ENCODE peak calls at places on chromosome 20, in eight cellular contexts. E is activated gamma-delta T cell; C is COR-L47; Z is naive thymus-derived CD8-positive, alpha-beta T cell; F is HFF-Myc; Q is NCI-H510A; K is fibroblast of the conjunctiva; H is HTR-8/SVneo. D is an unnamed sample.

GRCh38 chr20:45899041-45899835 is 8.1 kb downstream of the CTSA start:
- DNase-seq in E (no peak), C (no peak), Z (no peak), F (no peak), Q (no peak), K (no peak), H (no peak), D (no peak)

GRCh38 chr20:1820137-1821074 is 74.8 kb upstream of the SIRPA start:
- DNase-seq in E (no peak), C (no peak), Z (no peak), F (no peak), Q (no peak), K (no peak), H (no peak), D (no peak)

GRCh38 chr20:48621256-48622078 is 206.3 kb downstream of the PREX1 start:
- DNase-seq in E (no peak), C (no peak), Z (no peak), F (no peak), Q (no peak), K (no peak), H (peak), D (no peak)

GRCh38 chr20:19935842-19936241 is 81.3 kb upstream of the NAA20 start:
- DNase-seq in E (no peak), C (no peak), Z (no peak), F (no peak), Q (peak), K (no peak), H (no peak), D (no peak)

GRCh38 chr20:54208492-54209044 is 681 bp downstream of the PFDN4 start:
- DNase-seq in E (no peak), C (no peak), Z (no peak), F (no peak), Q (no peak), K (no peak), H (peak), D (no peak)

GRCh38 chr20:10536531-10536930 is 101.4 kb downstream of the SLX4IP start:
- DNase-seq in E (no peak), C (peak), Z (no peak), F (no peak), Q (no peak), K (no peak), H (no peak), D (no peak)

GRCh38 chr20:34222208-34222607 is 19.0 kb upstream of the ASIP start:
- DNase-seq in E (no peak), C (no peak), Z (no peak), F (peak), Q (no peak), K (peak), H (peak), D (no peak)

GRCh38 chr20:2658414-2659354 is 5.3 kb downstream of the IDH3B start:
- DNase-seq in E (no peak), C (no peak), Z (no peak), F (peak), Q (no peak), K (no peak), H (no peak), D (no peak)

GRCh38 chr20:47956261-47956995 is 171.1 kb upstream of the SULF2 start:
- DNase-seq in E (no peak), C (no peak), Z (no peak), F (no peak), Q (no peak), K (no peak), H (no peak), D (no peak)

GRCh38 chr20:2692036-2692885 is at the start of gene EBF4:
- DNase-seq in E (peak), C (no peak), Z (no peak), F (no peak), Q (peak), K (no peak), H (peak), D (no peak)

GRCh38 chr20:25504366-25505135 is 80.8 kb downstream of the NINL start:
- DNase-seq in E (no peak), C (no peak), Z (no peak), F (no peak), Q (no peak), K (no peak), H (no peak), D (no peak)

GRCh38 chr20:17469631-17470030 is 61.5 kb downstream of the BFSP1 start:
- DNase-seq in E (no peak), C (no peak), Z (no peak), F (no peak), Q (no peak), K (no peak), H (no peak), D (no peak)

GRCh38 chr20:37901667-37902503 is 1.0 kb upstream of the VSTM2L start:
- DNase-seq in E (no peak), C (peak), Z (no peak), F (peak), Q (peak), K (peak), H (peak), D (no peak)

GRCh38 chr20:1467082-1467354 is 369 bp upstream of the NSFL1C start:
- DNase-seq in E (no peak), C (no peak), Z (no peak), F (no peak), Q (no peak), K (no peak), H (no peak), D (no peak)

GRCh38 chr20:63206878-63207277 is 9.1 kb downstream of the YTHDF1 start:
- DNase-seq in E (no peak), C (no peak), Z (no peak), F (no peak), Q (no peak), K (no peak), H (no peak), D (no peak)

GRCh38 chr20:38337561-38338140 is 8.6 kb upstream of the LBP start:
- DNase-seq in E (no peak), C (peak), Z (no peak), F (no peak), Q (no peak), K (no peak), H (no peak), D (no peak)

GRCh38 chr20:33393609-33394008 is 7.7 kb downstream of the CDK5RAP1 start:
- DNase-seq in E (no peak), C (no peak), Z (no peak), F (no peak), Q (no peak), K (no peak), H (no peak), D (no peak)

GRCh38 chr20:18585134-18585533 is 2.7 kb upstream of the DTD1 start:
- DNase-seq in E (no peak), C (no peak), Z (no peak), F (no peak), Q (no peak), K (peak), H (no peak), D (no peak)

GRCh38 chr20:18615020-18615652 is 27.3 kb downstream of the DTD1 start:
- DNase-seq in E (no peak), C (no peak), Z (no peak), F (no peak), Q (no peak), K (no peak), H (no peak), D (no peak)

GRCh38 chr20:31806564-31807355 is 12.4 kb upstream of the MYLK2 start:
- DNase-seq in E (no peak), C (no peak), Z (no peak), F (no peak), Q (no peak), K (no peak), H (no peak), D (no peak)